ENCODE peak calls at places on chromosome 22, in seven cellular contexts. One of them, this sample, is unnamed. For H3K9me3, the result is how much of the 10 kb centered on the place peaks cover.

GRCh38 chr22:44901301-44901700 is 108.5 kb downstream of the PHF21B start:
- DNase-seq in left ventricle myocardium inferior: no peak
- DNase-seq in IMR-90: peak
- DNase-seq in HCT116: peak
- DNase-seq in adipocyte: peak
- DNase-seq in stomach: no peak
- DNase-seq in HAP-1: no peak
- DNase-seq in this sample: no peak

GRCh38 chr22:40597541-40598453 is 38.7 kb downstream of the MRTFA start:
- DNase-seq in adipocyte: peak
- DNase-seq in HAP-1: no peak
- DNase-seq in stomach: peak
- DNase-seq in IMR-90: peak
- DNase-seq in left ventricle myocardium inferior: no peak
- DNase-seq in HCT116: no peak
- DNase-seq in this sample: no peak

GRCh38 chr22:30694638-30695350 is at the start of gene OSBP2:
- DNase-seq in left ventricle myocardium inferior: peak
- DNase-seq in stomach: peak
- DNase-seq in HCT116: no peak
- DNase-seq in IMR-90: no peak
- DNase-seq in HAP-1: peak
- DNase-seq in adipocyte: peak
- DNase-seq in this sample: peak

GRCh38 chr22:44085743-44086741 is 61.9 kb downstream of the PARVB start:
- DNase-seq in stomach: peak
- DNase-seq in HCT116: peak
- DNase-seq in HAP-1: peak
- DNase-seq in IMR-90: peak
- DNase-seq in left ventricle myocardium inferior: peak
- DNase-seq in adipocyte: peak
- DNase-seq in this sample: no peak

GRCh38 chr22:37409557-37409956 is 17.7 kb downstream of the ELFN2 start:
- DNase-seq in left ventricle myocardium inferior: no peak
- DNase-seq in IMR-90: no peak
- DNase-seq in adipocyte: no peak
- DNase-seq in HAP-1: no peak
- DNase-seq in stomach: no peak
- DNase-seq in HCT116: no peak
- DNase-seq in this sample: no peak

GRCh38 chr22:39898997-39899396 is 1.9 kb upstream of the GRAP2 start:
- DNase-seq in HAP-1: no peak
- DNase-seq in IMR-90: no peak
- DNase-seq in left ventricle myocardium inferior: no peak
- DNase-seq in stomach: no peak
- DNase-seq in adipocyte: no peak
- DNase-seq in HCT116: no peak
- DNase-seq in this sample: no peak

GRCh38 chr22:37240240-37240940 is 3.7 kb downstream of the RAC2 start:
- DNase-seq in adipocyte: no peak
- DNase-seq in stomach: no peak
- DNase-seq in HAP-1: no peak
- DNase-seq in HCT116: no peak
- DNase-seq in left ventricle myocardium inferior: no peak
- DNase-seq in IMR-90: no peak
- DNase-seq in this sample: no peak

GRCh38 chr22:20155330-20156041 is 4.6 kb upstream of the CCDC188 start:
- DNase-seq in HCT116: no peak
- DNase-seq in stomach: peak
- DNase-seq in IMR-90: no peak
- DNase-seq in left ventricle myocardium inferior: peak
- DNase-seq in HAP-1: no peak
- DNase-seq in adipocyte: peak
- DNase-seq in this sample: no peak

GRCh38 chr22:28874816-28875320 is 8.5 kb upstream of the ZNRF3 start:
- DNase-seq in adipocyte: no peak
- DNase-seq in stomach: no peak
- DNase-seq in HCT116: no peak
- DNase-seq in HAP-1: no peak
- DNase-seq in left ventricle myocardium inferior: no peak
- DNase-seq in IMR-90: no peak
- DNase-seq in this sample: no peak

GRCh38 chr22:23359583-23360123 is 179.3 kb downstream of the BCR start:
- DNase-seq in IMR-90: no peak
- DNase-seq in adipocyte: no peak
- DNase-seq in left ventricle myocardium inferior: no peak
- DNase-seq in stomach: no peak
- DNase-seq in HCT116: no peak
- DNase-seq in HAP-1: no peak
- DNase-seq in this sample: no peak

GRCh38 chr22:18032455-18033101 is 8.2 kb upstream of the MICAL3 start:
- DNase-seq in stomach: no peak
- DNase-seq in HCT116: peak
- DNase-seq in IMR-90: peak
- DNase-seq in left ventricle myocardium inferior: no peak
- DNase-seq in adipocyte: peak
- DNase-seq in HAP-1: no peak
- DNase-seq in this sample: no peak

GRCh38 chr22:37218771-37219411 is 6.6 kb upstream of the SSTR3 start:
- DNase-seq in stomach: no peak
- DNase-seq in IMR-90: no peak
- DNase-seq in left ventricle myocardium inferior: no peak
- DNase-seq in HAP-1: no peak
- DNase-seq in adipocyte: no peak
- DNase-seq in HCT116: no peak
- DNase-seq in this sample: peak

GRCh38 chr22:39254122-39254521 is 9.3 kb upstream of the PDGFB start:
- DNase-seq in left ventricle myocardium inferior: no peak
- DNase-seq in HAP-1: no peak
- DNase-seq in IMR-90: no peak
- DNase-seq in stomach: no peak
- DNase-seq in adipocyte: no peak
- DNase-seq in HCT116: no peak
- DNase-seq in this sample: no peak

GRCh38 chr22:44683881-44684280 is 18.1 kb upstream of the PRR5 start:
- DNase-seq in adipocyte: no peak
- DNase-seq in IMR-90: no peak
- DNase-seq in HCT116: no peak
- DNase-seq in left ventricle myocardium inferior: no peak
- DNase-seq in HAP-1: no peak
- DNase-seq in stomach: no peak
- DNase-seq in this sample: no peak

GRCh38 chr22:37547249-37547741 is 13.0 kb upstream of the CDC42EP1 start:
- DNase-seq in adipocyte: peak
- DNase-seq in HAP-1: no peak
- DNase-seq in stomach: no peak
- DNase-seq in left ventricle myocardium inferior: no peak
- DNase-seq in IMR-90: no peak
- DNase-seq in HCT116: no peak
- DNase-seq in this sample: no peak

GRCh38 chr22:45218974-45219373 is 21.7 kb downstream of the KIAA0930 start:
- DNase-seq in IMR-90: peak
- DNase-seq in stomach: no peak
- DNase-seq in HCT116: no peak
- DNase-seq in left ventricle myocardium inferior: no peak
- DNase-seq in HAP-1: peak
- DNase-seq in adipocyte: no peak
- DNase-seq in this sample: no peak

GRCh38 chr22:23898006-23898974 is 4.1 kb downstream of the MIF start:
- DNase-seq in adipocyte: no peak
- DNase-seq in IMR-90: no peak
- DNase-seq in HCT116: no peak
- DNase-seq in HAP-1: no peak
- DNase-seq in stomach: no peak
- DNase-seq in left ventricle myocardium inferior: no peak
- DNase-seq in this sample: no peak

GRCh38 chr22:37126383-37126782 is 16.9 kb upstream of the TMPRSS6 start:
- DNase-seq in HCT116: peak
- DNase-seq in stomach: no peak
- DNase-seq in HAP-1: no peak
- DNase-seq in adipocyte: no peak
- DNase-seq in IMR-90: no peak
- DNase-seq in left ventricle myocardium inferior: no peak
- DNase-seq in this sample: no peak

DNA sequence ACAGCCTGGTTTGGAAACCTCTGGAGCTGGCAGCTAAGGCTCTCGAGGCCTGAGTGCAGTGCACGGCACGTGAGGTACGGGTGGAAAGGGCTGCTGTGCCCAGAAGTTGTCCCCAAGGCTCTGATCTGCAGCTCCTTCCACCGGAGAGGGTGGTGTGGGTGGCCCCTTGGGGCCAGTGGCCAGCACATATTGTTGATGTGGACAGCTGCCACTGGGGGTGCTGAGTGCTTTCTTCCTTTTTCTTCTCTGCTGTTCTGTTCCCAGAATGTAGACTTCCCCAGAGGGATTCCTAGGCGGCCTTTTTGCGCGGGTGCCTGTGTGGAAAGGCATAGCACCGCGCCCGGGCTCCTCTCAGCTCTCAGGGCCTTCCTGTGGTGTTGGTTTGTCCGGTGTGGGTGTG is 1476.5 kb downstream of the TBC1D22A start:
- DNase-seq in stomach: peak
- DNase-seq in left ventricle myocardium inferior: no peak
- DNase-seq in HAP-1: no peak
- DNase-seq in adipocyte: no peak
- DNase-seq in IMR-90: no peak
- DNase-seq in HCT116: no peak
- DNase-seq in this sample: no peak
- H3K9me3 ChIP-seq in stomach: under half
- H3K9me3 ChIP-seq in left ventricle myocardium inferior: under half
- H3K9me3 ChIP-seq in HAP-1: under half
- H3K9me3 ChIP-seq in adipocyte: under half
- H3K9me3 ChIP-seq in IMR-90: half or more
- H3K9me3 ChIP-seq in HCT116: under half
- H3K9me3 ChIP-seq in this sample: under half

DNA sequence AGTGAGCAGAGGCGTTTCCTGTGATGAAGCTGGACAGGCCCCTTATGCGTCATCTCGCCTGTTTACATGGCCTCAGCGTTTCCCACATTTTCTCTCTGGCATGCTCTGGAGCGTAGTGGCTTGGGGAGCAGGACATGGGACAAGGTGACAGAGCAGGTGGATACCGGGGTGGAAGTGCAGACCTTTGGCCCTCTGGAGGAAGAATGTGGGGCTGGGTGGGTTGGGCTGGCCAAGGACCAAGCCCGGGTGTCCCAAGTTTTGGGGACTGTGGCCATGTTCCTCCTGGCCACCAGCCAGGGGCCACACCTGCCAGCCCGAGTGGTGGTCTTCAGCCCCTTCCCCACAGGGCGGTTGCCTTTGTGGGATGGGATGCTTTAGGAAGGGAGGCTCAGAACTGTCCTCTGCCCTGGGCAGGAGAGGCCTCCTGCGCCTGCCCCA is 446.6 kb downstream of the TBC1D22A start:
- DNase-seq in HAP-1: no peak
- DNase-seq in adipocyte: no peak
- DNase-seq in stomach: peak
- DNase-seq in left ventricle myocardium inferior: no peak
- DNase-seq in IMR-90: peak
- DNase-seq in HCT116: no peak
- DNase-seq in this sample: no peak
- H3K9me3 ChIP-seq in HAP-1: under half
- H3K9me3 ChIP-seq in adipocyte: under half
- H3K9me3 ChIP-seq in stomach: under half
- H3K9me3 ChIP-seq in left ventricle myocardium inferior: under half
- H3K9me3 ChIP-seq in IMR-90: under half
- H3K9me3 ChIP-seq in HCT116: under half
- H3K9me3 ChIP-seq in this sample: under half

GRCh38 chr22:48629631-48630443 is 1197.8 kb downstream of the BRD1 start:
- DNase-seq in adipocyte: no peak
- DNase-seq in HCT116: no peak
- DNase-seq in stomach: no peak
- DNase-seq in left ventricle myocardium inferior: no peak
- DNase-seq in IMR-90: no peak
- DNase-seq in HAP-1: no peak
- DNase-seq in this sample: no peak

GRCh38 chr22:48628891-48629559 is 1198.6 kb downstream of the BRD1 start:
- DNase-seq in left ventricle myocardium inferior: no peak
- DNase-seq in IMR-90: no peak
- DNase-seq in stomach: no peak
- DNase-seq in HAP-1: no peak
- DNase-seq in adipocyte: no peak
- DNase-seq in HCT116: no peak
- DNase-seq in this sample: no peak

GRCh38 chr22:48630444-48630777 is 1197.3 kb downstream of the BRD1 start:
- DNase-seq in left ventricle myocardium inferior: no peak
- DNase-seq in adipocyte: no peak
- DNase-seq in HAP-1: no peak
- DNase-seq in IMR-90: no peak
- DNase-seq in stomach: no peak
- DNase-seq in HCT116: no peak
- DNase-seq in this sample: no peak

GRCh38 chr22:48631288-48631687 is 1196.4 kb downstream of the BRD1 start:
- DNase-seq in IMR-90: no peak
- DNase-seq in stomach: no peak
- DNase-seq in HAP-1: no peak
- DNase-seq in adipocyte: no peak
- DNase-seq in left ventricle myocardium inferior: no peak
- DNase-seq in HCT116: no peak
- DNase-seq in this sample: no peak

GRCh38 chr22:48630848-48631247 is 1196.8 kb downstream of the BRD1 start:
- DNase-seq in IMR-90: no peak
- DNase-seq in adipocyte: no peak
- DNase-seq in HCT116: no peak
- DNase-seq in stomach: no peak
- DNase-seq in HAP-1: no peak
- DNase-seq in left ventricle myocardium inferior: no peak
- DNase-seq in this sample: no peak
- H3K9me3 ChIP-seq in IMR-90: half or more
- H3K9me3 ChIP-seq in adipocyte: under half
- H3K9me3 ChIP-seq in HCT116: under half
- H3K9me3 ChIP-seq in stomach: under half
- H3K9me3 ChIP-seq in HAP-1: under half
- H3K9me3 ChIP-seq in left ventricle myocardium inferior: under half
- H3K9me3 ChIP-seq in this sample: under half

GRCh38 chr22:48613566-48614200 is 1214.0 kb downstream of the BRD1 start:
- DNase-seq in adipocyte: no peak
- DNase-seq in HCT116: no peak
- DNase-seq in IMR-90: no peak
- DNase-seq in HAP-1: no peak
- DNase-seq in left ventricle myocardium inferior: no peak
- DNase-seq in stomach: no peak
- DNase-seq in this sample: no peak

GRCh38 chr22:48619721-48620120 is 1208.0 kb downstream of the BRD1 start:
- DNase-seq in left ventricle myocardium inferior: no peak
- DNase-seq in IMR-90: no peak
- DNase-seq in adipocyte: no peak
- DNase-seq in stomach: no peak
- DNase-seq in HCT116: no peak
- DNase-seq in HAP-1: no peak
- DNase-seq in this sample: no peak

GRCh38 chr22:48618326-48618725 is 1209.3 kb downstream of the BRD1 start:
- DNase-seq in left ventricle myocardium inferior: no peak
- DNase-seq in IMR-90: no peak
- DNase-seq in adipocyte: no peak
- DNase-seq in stomach: no peak
- DNase-seq in HCT116: no peak
- DNase-seq in HAP-1: no peak
- DNase-seq in this sample: no peak

GRCh38 chr22:48615171-48616008 is 1212.3 kb downstream of the BRD1 start:
- DNase-seq in IMR-90: no peak
- DNase-seq in left ventricle myocardium inferior: no peak
- DNase-seq in HCT116: no peak
- DNase-seq in adipocyte: no peak
- DNase-seq in HAP-1: no peak
- DNase-seq in stomach: no peak
- DNase-seq in this sample: no peak

GRCh38 chr22:48616656-48617055 is 1211.0 kb downstream of the BRD1 start:
- DNase-seq in IMR-90: no peak
- DNase-seq in HCT116: no peak
- DNase-seq in adipocyte: no peak
- DNase-seq in stomach: no peak
- DNase-seq in left ventricle myocardium inferior: no peak
- DNase-seq in HAP-1: no peak
- DNase-seq in this sample: no peak
- H3K9me3 ChIP-seq in IMR-90: under half
- H3K9me3 ChIP-seq in HCT116: under half
- H3K9me3 ChIP-seq in adipocyte: under half
- H3K9me3 ChIP-seq in stomach: under half
- H3K9me3 ChIP-seq in left ventricle myocardium inferior: under half
- H3K9me3 ChIP-seq in HAP-1: under half
- H3K9me3 ChIP-seq in this sample: under half